ENCODE peak calls at places on chromosomes 12 and 14, in ten cellular contexts. A, O, M, R, P, X, T, F, J and B are unnamed samples.

GRCh38 chr14:87233806-87234384 is 759.1 kb downstream of the GALC start:
- DNase-seq in P (no peak), X (no peak), R (no peak), J (no peak), M (no peak), F (no peak), T (no peak), A (no peak), O (no peak), B (no peak)

GRCh38 chr12:26451763-26452162 is 256.4 kb downstream of the SSPN start:
- DNase-seq in X (no peak), M (no peak), P (no peak), F (no peak), J (no peak), T (no peak), A (no peak), O (no peak), R (no peak), B (no peak)

GRCh38 chr12:105289114-105289904 is 41.2 kb upstream of the C12orf75 start:
- DNase-seq in P (no peak), R (no peak), J (no peak), T (peak; percentile 34), A (no peak), M (peak; percentile 52), O (no peak), X (no peak), F (no peak), B (no peak)

GRCh38 chr14:23154876-23155587 is 28.4 kb downstream of the SLC7A8 start:
- DNase-seq in F (no peak), R (peak; percentile 89), P (no peak), T (peak; percentile 97), M (peak; percentile 85), J (peak; percentile 91), A (no peak), O (peak; percentile 59), X (peak; percentile 76), B (no peak)

GRCh38 chr14:97036096-97036852 is 239.1 kb downstream of the VRK1 start:
- DNase-seq in A (no peak), O (no peak), J (no peak), P (no peak), X (no peak), F (no peak), T (no peak), R (no peak), M (no peak), B (no peak)

GRCh38 chr14:106210650-106211049 is 684.3 kb downstream of the TMEM121 start:
- DNase-seq in O (no peak), T (no peak), X (no peak), M (no peak), J (no peak), P (peak; percentile 21), A (no peak), F (no peak), R (no peak), B (no peak)

GRCh38 chr12:26396402-26396801 is 201.0 kb downstream of the SSPN start:
- DNase-seq in O (no peak), M (no peak), P (peak; percentile 49), J (no peak), A (peak; percentile 42), X (no peak), R (no peak), F (no peak), T (no peak), B (no peak)

GRCh38 chr12:114425031-114425626 is 19.2 kb upstream of the TBX5 start:
- DNase-seq in P (no peak), R (no peak), A (no peak), M (no peak), F (no peak), T (peak; percentile 66), O (no peak), J (no peak), X (no peak), B (no peak)

GRCh38 chr14:23300687-23301223 is 1.9 kb downstream of the PPP1R3E start:
- DNase-seq in F (peak; percentile 13), M (peak; percentile 35), T (peak; percentile 28), X (no peak), O (peak; percentile 72), P (no peak), J (peak; percentile 83), A (no peak), R (no peak), B (no peak)

GRCh38 chr12:121326996-121327674 is 25.1 kb downstream of the ANAPC5 start:
- DNase-seq in P (no peak), R (no peak), J (no peak), F (no peak), A (no peak), M (peak; percentile 75), X (no peak), O (no peak), T (no peak), B (no peak)

GRCh38 chr12:70508178-70508577 is 129.1 kb downstream of the PTPRB start:
- DNase-seq in P (no peak), A (no peak), T (peak; percentile 66), J (no peak), O (no peak), R (no peak), X (no peak), F (peak; percentile 4), M (peak; percentile 51), B (no peak)

GRCh38 chr12:22821985-22822384 is 197.0 kb downstream of the ETNK1 start:
- DNase-seq in T (no peak), A (no peak), J (no peak), P (no peak), R (no peak), F (no peak), O (no peak), X (no peak), M (no peak), B (no peak)

GRCh38 chr12:82627799-82628198 is 58.9 kb upstream of the TMTC2 start:
- DNase-seq in T (peak; percentile 56), X (no peak), J (no peak), R (no peak), P (peak; percentile 21), F (peak; percentile 6), A (peak; percentile 37), O (peak; percentile 24), M (peak; percentile 46), B (no peak)
- TF ChIP-seq CTCF in T (peak; percentile 60), X (peak; percentile 49), J (no peak), R (no peak), P (peak; percentile 28), F (peak; percentile 64), A (peak; percentile 36), O (peak; percentile 51), M (peak; percentile 47), B (peak; percentile 48)

GRCh38 chr12:107522692-107523477 is 162.7 kb upstream of the PWP1 start:
- DNase-seq in O (peak; percentile 6), J (no peak), M (no peak), T (no peak), F (no peak), R (no peak), P (no peak), X (no peak), A (no peak), B (no peak)
- TF ChIP-seq CTCF in O (no peak), J (no peak), M (no peak), T (peak; percentile 16), F (no peak), R (no peak), P (peak; percentile 2), X (no peak), A (no peak), B (no peak)

DNA sequence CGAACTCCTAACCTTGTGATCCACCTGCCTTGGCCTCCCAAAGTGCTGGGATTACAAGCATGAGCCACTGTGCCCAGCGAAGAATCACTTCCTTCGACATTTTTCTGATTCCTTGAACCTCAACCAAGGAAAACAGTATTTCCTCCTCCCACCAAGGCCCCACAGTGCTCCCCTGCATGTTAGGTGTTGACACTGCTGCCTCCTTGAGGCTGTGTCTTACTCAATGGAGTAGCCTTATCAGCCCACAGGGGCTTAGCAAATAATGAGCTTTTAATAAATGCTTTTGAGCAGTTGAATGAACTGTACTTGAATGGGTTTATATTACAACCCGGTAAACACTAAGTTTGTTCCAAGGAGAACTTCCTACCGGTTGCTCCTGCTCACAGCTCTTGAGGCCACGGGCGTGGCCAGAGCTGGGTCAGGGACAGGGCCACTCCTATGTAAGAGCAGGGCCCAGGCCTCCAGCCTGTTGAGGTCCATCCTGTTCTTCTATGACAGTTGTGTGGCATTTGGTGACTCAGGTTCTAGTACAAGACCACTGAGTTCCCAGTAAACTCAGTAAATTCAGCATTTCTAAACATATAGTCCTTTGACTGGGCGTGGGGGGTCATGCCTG is 36.8 kb upstream of the TUBA1A start:
- DNase-seq in J (no peak), O (no peak), A (no peak), M (peak; percentile 56), X (no peak), P (no peak), F (no peak), T (peak; percentile 65), R (no peak), B (no peak)
- TF ChIP-seq CTCF in J (no peak), O (peak; percentile 29), A (peak; percentile 16), M (peak; percentile 28), X (no peak), P (peak; percentile 10), F (no peak), T (peak; percentile 27), R (no peak), B (no peak)

GRCh38 chr14:65026526-65026925 is 39.8 kb downstream of the FNTB start:
- DNase-seq in O (no peak), J (no peak), R (no peak), A (no peak), T (no peak), M (no peak), P (no peak), X (no peak), F (no peak), B (no peak)

GRCh38 chr14:65028937-65029336 is 42.2 kb downstream of the FNTB start:
- DNase-seq in R (no peak), O (no peak), J (no peak), F (no peak), P (no peak), X (no peak), T (no peak), M (no peak), A (no peak), B (no peak)

GRCh38 chr14:65024957-65025356 is 38.3 kb downstream of the FNTB start:
- DNase-seq in R (no peak), F (no peak), X (no peak), O (no peak), P (no peak), M (no peak), T (no peak), A (no peak), J (no peak), B (no peak)

GRCh38 chr14:65027127-65027799 is 40.6 kb downstream of the FNTB start:
- DNase-seq in J (no peak), A (no peak), X (no peak), P (no peak), O (no peak), R (no peak), F (no peak), T (no peak), M (no peak), B (no peak)

DNA sequence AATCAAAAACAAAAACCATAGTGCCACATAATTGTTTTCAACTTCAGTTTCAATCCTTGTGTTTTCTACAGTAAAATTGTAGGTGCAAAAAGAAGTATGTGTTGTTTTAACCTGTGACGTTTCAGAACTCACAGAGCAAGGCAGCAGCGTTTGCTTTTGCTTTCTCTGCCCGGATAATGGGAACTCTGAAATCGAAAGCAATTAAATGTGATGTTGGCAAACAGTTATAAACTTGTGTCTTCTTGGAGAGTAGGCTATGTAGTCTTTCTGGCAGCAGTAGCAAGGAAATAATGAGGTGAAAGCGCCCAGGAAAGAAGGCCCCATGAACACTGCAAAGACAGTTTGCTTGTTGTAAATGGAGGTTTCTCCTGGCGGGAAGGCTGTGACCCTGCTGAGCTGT is 39.1 kb downstream of the FNTB start:
- DNase-seq in M (no peak), R (no peak), J (no peak), A (no peak), O (no peak), P (no peak), T (no peak), X (no peak), F (no peak), B (no peak)
- TF ChIP-seq CTCF in M (no peak), R (no peak), J (no peak), A (no peak), O (no peak), P (no peak), T (no peak), X (no peak), F (no peak), B (no peak)